ENCODE peak calls at places on chromosomes 5 and 9, in four cellular contexts. D, Z, Q and B are unnamed samples.

GRCh38 chr9:125544988-125545651 is 161.9 kb downstream of the MAPKAP1 start:
- DNase-seq in D (no peak), Q (no peak), Z (peak; percentile 86), B (no peak)

GRCh38 chr9:134842321-134842720 is 38.3 kb upstream of the FCN2 start:
- DNase-seq in D (no peak), Z (no peak), Q (no peak), B (no peak)

GRCh38 chr9:21015122-21015815 is 16.2 kb downstream of the HACD4 start:
- DNase-seq in Z (no peak), D (no peak), Q (no peak), B (no peak)

GRCh38 chr9:90070469-90070868 is 465.7 kb downstream of the GADD45G start:
- DNase-seq in D (no peak), Z (no peak), Q (no peak), B (no peak)

GRCh38 chr9:128091144-128091543 is 23.1 kb downstream of the SLC25A25 start:
- DNase-seq in Q (peak; percentile 66), Z (no peak), D (peak; percentile 48), B (no peak)

GRCh38 chr5:172789687-172790495 is 18.9 kb upstream of the DUSP1 start:
- DNase-seq in Z (no peak), D (no peak), Q (no peak), B (no peak)

GRCh38 chr5:125277494-125278154 is 531.2 kb upstream of the ZNF608 start:
- DNase-seq in Z (no peak), D (no peak), Q (no peak), B (no peak)

GRCh38 chr5:118967059-118967508 is 21.3 kb downstream of the DTWD2 start:
- DNase-seq in Q (no peak), D (no peak), Z (no peak), B (no peak)

GRCh38 chr5:126681970-126682369 is 81.2 kb downstream of the PHAX start:
- DNase-seq in Q (no peak), D (no peak), Z (no peak), B (no peak)

GRCh38 chr5:176578391-176578808 is 29.3 kb downstream of the CDHR2 start:
- DNase-seq in Z (peak; percentile 80), Q (no peak), D (no peak), B (peak; percentile 78)

GRCh38 chr9:129756191-129756590 is 3.3 kb upstream of the PTGES start:
- DNase-seq in Q (no peak), D (no peak), Z (no peak), B (no peak)
- H3K27ac ChIP-seq in Q (no peak overlapping the region), D (no peak overlapping the region), Z (no peak overlapping the region), B (no peak overlapping the region)

GRCh38 chr9:105306533-105307140 is 62.2 kb downstream of the SLC44A1 start:
- DNase-seq in Q (no peak), Z (no peak), D (no peak), B (no peak)
- H3K27ac ChIP-seq in Q (no peak overlapping the region), Z (no peak overlapping the region), D (no peak overlapping the region), B (no peak overlapping the region)

GRCh38 chr9:113837349-113837748 is 38.8 kb upstream of the ZNF618 start:
- DNase-seq in D (no peak), Q (no peak), Z (no peak), B (no peak)
- H3K27ac ChIP-seq in D (no peak overlapping the region), Q (no peak overlapping the region), Z (no peak overlapping the region), B (no peak overlapping the region)

DNA sequence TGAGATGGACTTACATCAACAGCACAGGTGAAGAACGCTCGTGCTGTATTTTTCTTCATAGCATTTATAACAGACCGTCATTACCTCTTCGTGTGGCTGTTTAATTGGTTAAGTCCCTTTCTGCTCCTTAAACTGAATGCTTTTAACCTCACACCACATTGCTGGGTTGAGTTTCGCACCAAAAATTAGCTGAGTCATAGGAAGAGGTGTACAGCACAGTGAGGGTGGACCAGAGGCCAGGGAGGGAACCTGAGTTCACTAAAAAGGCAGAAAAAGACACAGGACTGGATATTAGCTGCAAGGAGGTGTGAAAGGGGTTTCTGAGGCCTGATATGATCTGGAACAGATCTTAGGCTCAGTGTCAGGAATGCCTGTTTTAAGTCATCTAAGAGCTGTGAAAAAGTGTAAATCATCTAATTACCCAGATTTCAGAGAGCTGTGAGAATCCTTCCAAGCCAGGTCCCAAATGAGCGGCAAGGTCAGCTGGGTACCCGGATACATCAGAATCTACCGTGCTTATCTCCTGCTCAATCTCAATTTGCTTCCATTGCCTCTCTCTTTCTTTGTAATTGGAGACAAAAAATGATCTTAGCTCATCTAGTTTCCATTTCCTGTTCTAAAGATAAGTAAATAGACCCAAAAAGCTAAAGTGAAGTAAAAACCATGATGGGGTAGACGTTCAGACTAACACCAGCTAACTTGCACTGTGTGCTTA is 7.1 kb upstream of the CFAP90 start:
- DNase-seq in Q (no peak), D (no peak), Z (no peak), B (no peak)
- H3K27ac ChIP-seq in Q (no peak overlapping the region), D (no peak overlapping the region), Z (no peak overlapping the region), B (no peak overlapping the region)